ENCODE peak calls at places on chromosomes 3 and 15, in six cellular contexts. P, F, T, G, X and Q are unnamed samples.

GRCh38 chr15:81002254-81003022 is 1.7 kb downstream of the TLNRD1 start:
- DNase-seq in P (no peak), T (no peak), F (no peak), X (no peak), G (peak; percentile 48), Q (peak; percentile 12)

GRCh38 chr15:53589526-53590057 is 169.9 kb downstream of the WDR72 start:
- DNase-seq in F (no peak), G (no peak), T (no peak), P (no peak), X (no peak), Q (no peak)

GRCh38 chr3:36932979-36933378 is 11.9 kb downstream of the TRANK1 start:
- DNase-seq in P (no peak), X (peak; percentile 49), G (peak; percentile 18), T (no peak), F (no peak), Q (no peak)

GRCh38 chr15:55108858-55109518 is 87.8 kb downstream of the RSL24D1 start:
- DNase-seq in F (peak; percentile 6), T (peak; percentile 9), G (peak; percentile 58), X (peak; percentile 65), P (peak; percentile 14), Q (peak; percentile 69)

GRCh38 chr15:72859023-72859756 is 75.6 kb upstream of the ADPGK start:
- DNase-seq in P (no peak), G (no peak), T (no peak), F (no peak), X (no peak), Q (no peak)

GRCh38 chr3:17047904-17048303 is 163.1 kb downstream of the PLCL2 start:
- DNase-seq in F (no peak), P (no peak), G (no peak), T (no peak), X (no peak), Q (no peak)

GRCh38 chr3:179100652-179101051 is 29.0 kb upstream of the ZMAT3 start:
- DNase-seq in T (no peak), G (no peak), X (peak; percentile 22), F (no peak), P (no peak), Q (no peak)

GRCh38 chr3:125137432-125138033 is 75.0 kb downstream of the SLC12A8 start:
- DNase-seq in F (no peak), T (no peak), X (peak; percentile 80), P (no peak), G (no peak), Q (no peak)

GRCh38 chr3:64460877-64461276 is 226.9 kb downstream of the ADAMTS9 start:
- DNase-seq in T (no peak), F (no peak), X (peak; percentile 86), P (no peak), G (peak; percentile 66), Q (no peak)

GRCh38 chr15:59622289-59622688 is 10.7 kb downstream of the GCNT3 start:
- DNase-seq in T (no peak), X (peak; percentile 27), P (no peak), F (no peak), G (peak; percentile 59), Q (peak; percentile 57)

GRCh38 chr15:74725241-74725774 is at the start of gene CYP1A1:
- DNase-seq in X (no peak), P (no peak), G (peak; percentile 19), F (peak; percentile 9), T (no peak), Q (no peak)

GRCh38 chr3:94360982-94361381 is 298.1 kb downstream of the NSUN3 start:
- DNase-seq in G (no peak), P (no peak), F (no peak), X (peak; percentile 62), T (no peak), Q (no peak)

GRCh38 chr15:26771168-26771916 is 1.5 kb downstream of the GABRB3 start:
- DNase-seq in G (peak; percentile 8), F (no peak), P (no peak), X (no peak), T (no peak), Q (peak; percentile 65)
- H3K4me3 ChIP-seq in G (peak overlapping the region; percentile 17), F (no peak overlapping the region), P (no peak overlapping the region), X (no peak overlapping the region), T (no peak overlapping the region), Q (peak overlapping the region; percentile 73)

GRCh38 chr3:15122398-15122797 is 23.4 kb upstream of the RBSN start:
- DNase-seq in G (no peak), P (no peak), X (no peak), F (no peak), T (no peak), Q (no peak)
- H3K4me1 ChIP-seq in G (no peaks in the 10 kb centered on the region), P (no peaks in the 10 kb centered on the region), X (no peaks in the 10 kb centered on the region), F (no peaks in the 10 kb centered on the region), T (peaks cover 14% of the 10 kb centered on the region), Q (no peaks in the 10 kb centered on the region)

GRCh38 chr3:192275741-192276355 is 451.5 kb downstream of the FGF12 start:
- DNase-seq in P (no peak), F (no peak), X (peak; percentile 17), G (no peak), T (no peak), Q (no peak)
- H3K4me3 ChIP-seq in P (no peak overlapping the region), F (no peak overlapping the region), X (no peak overlapping the region), G (no peak overlapping the region), T (no peak overlapping the region), Q (no peak overlapping the region)

GRCh38 chr3:10173926-10174435 is 9.3 kb downstream of the IRAK2 start:
- DNase-seq in P (no peak), X (peak; percentile 90), G (peak; percentile 82), T (no peak), F (no peak), Q (no peak)

GRCh38 chr3:10173095-10173925 is 8.6 kb downstream of the IRAK2 start:
- DNase-seq in T (no peak), G (no peak), X (no peak), P (no peak), F (no peak), Q (no peak)

GRCh38 chr3:10178892-10179291 is 14.2 kb downstream of the IRAK2 start:
- DNase-seq in P (no peak), F (no peak), X (no peak), T (no peak), G (no peak), Q (no peak)

GRCh38 chr3:10180738-10181295 is 16.1 kb downstream of the IRAK2 start:
- DNase-seq in G (no peak), F (no peak), P (no peak), T (no peak), X (no peak), Q (no peak)

DNA sequence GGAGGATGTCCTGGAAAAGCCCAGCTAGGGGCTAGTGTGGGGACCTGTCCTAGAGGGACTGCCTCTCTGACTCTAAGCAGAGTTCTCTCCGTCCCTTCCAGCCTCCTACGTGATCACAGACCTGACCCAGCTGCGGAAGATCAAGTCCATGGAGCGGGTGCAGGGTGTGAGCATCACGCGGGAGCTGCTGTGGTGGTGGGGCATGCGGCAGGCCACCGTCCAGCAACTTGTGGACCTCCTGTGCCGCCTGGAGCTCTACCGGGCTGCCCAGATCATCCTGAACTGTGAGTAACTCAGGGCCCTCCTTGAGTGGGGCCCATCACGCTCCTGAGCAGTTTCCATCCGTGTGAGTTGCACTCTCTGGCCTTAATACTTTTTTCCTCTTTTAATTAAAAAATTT is 13.0 kb downstream of the IRAK2 start:
- DNase-seq in F (no peak), T (no peak), P (no peak), G (no peak), X (no peak), Q (no peak)
- H3K4me1 ChIP-seq in F (no peaks in the 10 kb centered on the region), T (peaks cover 24% of the 10 kb centered on the region), P (no peaks in the 10 kb centered on the region), G (peaks cover 13% of the 10 kb centered on the region), X (peaks cover 6% of the 10 kb centered on the region), Q (no peaks in the 10 kb centered on the region)

GRCh38 chr3:173743512-173743911 is 346.0 kb downstream of the NLGN1 start:
- DNase-seq in P (no peak), F (no peak), T (no peak), X (no peak), G (peak; percentile 31), Q (no peak)
- H3K4me3 ChIP-seq in P (no peak overlapping the region), F (no peak overlapping the region), T (no peak overlapping the region), X (no peak overlapping the region), G (no peak overlapping the region), Q (no peak overlapping the region)

GRCh38 chr3:197297476-197298340 is 704 bp downstream of the DLG1 start:
- DNase-seq in X (peak; percentile 80), T (no peak), P (peak; percentile 86), F (peak; percentile 86), G (peak; percentile 95), Q (peak; percentile 92)
- H3K4me1 ChIP-seq in X (peaks cover 5% of the 10 kb centered on the region), T (peaks cover 7% of the 10 kb centered on the region), P (peaks cover 8% of the 10 kb centered on the region), F (peaks cover 30% of the 10 kb centered on the region), G (peaks cover 17% of the 10 kb centered on the region), Q (peaks cover 3% of the 10 kb centered on the region)

DNA sequence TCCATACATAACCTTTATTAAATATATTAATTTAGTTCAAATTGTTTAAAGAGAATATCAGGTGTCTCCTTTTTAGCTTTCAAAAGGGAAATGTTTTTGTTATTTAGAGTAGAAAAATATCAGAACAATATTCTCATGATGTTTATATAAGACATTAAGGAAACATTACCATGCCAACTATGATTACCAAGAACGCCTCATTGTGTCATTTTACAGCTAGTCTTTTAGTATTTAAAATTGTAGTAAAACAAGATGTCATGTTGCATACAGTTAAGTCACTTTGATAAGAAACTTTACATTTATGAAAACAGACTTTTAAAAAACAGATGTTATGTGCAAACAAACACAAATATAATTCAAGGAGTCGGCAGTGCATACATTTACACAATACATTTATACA is 4.4 kb downstream of the PLSCR4 start:
- DNase-seq in F (no peak), P (no peak), G (peak; percentile 15), X (no peak), T (no peak), Q (no peak)
- H3K4me3 ChIP-seq in F (no peak overlapping the region), P (no peak overlapping the region), G (no peak overlapping the region), X (no peak overlapping the region), T (no peak overlapping the region), Q (no peak overlapping the region)

GRCh38 chr15:66770518-66771350 is 68.7 kb downstream of the SMAD6 start:
- DNase-seq in F (no peak), G (no peak), X (no peak), T (no peak), P (no peak), Q (no peak)
- H3K4me1 ChIP-seq in F (no peaks in the 10 kb centered on the region), G (peaks cover 86% of the 10 kb centered on the region), X (peaks cover 26% of the 10 kb centered on the region), T (peaks cover 3% of the 10 kb centered on the region), P (no peaks in the 10 kb centered on the region), Q (peaks cover 53% of the 10 kb centered on the region)

GRCh38 chr15:64845826-64846225 is 4.1 kb downstream of the PLEKHO2 start:
- DNase-seq in P (no peak), T (no peak), X (no peak), G (no peak), F (no peak), Q (no peak)

GRCh38 chr15:64842986-64843561 is 1.4 kb downstream of the PLEKHO2 start:
- DNase-seq in X (peak; percentile 64), P (no peak), T (no peak), F (no peak), G (no peak), Q (no peak)

GRCh38 chr15:64845183-64845611 is 3.5 kb downstream of the PLEKHO2 start:
- DNase-seq in G (no peak), X (peak; percentile 68), T (no peak), P (no peak), F (no peak), Q (no peak)

GRCh38 chr15:64843996-64844395 is 2.3 kb downstream of the PLEKHO2 start:
- DNase-seq in T (no peak), G (no peak), X (no peak), P (no peak), F (no peak), Q (no peak)

GRCh38 chr15:64844576-64845140 is 2.9 kb downstream of the PLEKHO2 start:
- DNase-seq in G (no peak), F (peak; percentile 37), T (no peak), P (no peak), X (no peak), Q (peak; percentile 69)
- H3K4me3 ChIP-seq in G (peak overlapping the region; percentile 98), F (peak overlapping the region; percentile 36), T (peak overlapping the region; percentile 99), P (peak overlapping the region; percentile 38), X (peak overlapping the region; percentile 95), Q (peak overlapping the region; percentile 30)